ENCODE peak calls at places on chromosomes 5 and 9, in five cellular contexts. B, S, V, H and A are unnamed samples.

GRCh38 chr5:171315386-171315891 is 6.4 kb downstream of the TLX3 start:
- DNase-seq in B (no peak), S (no peak), V (no peak), H (no peak), A (no peak)

GRCh38 chr9:127067603-127068220 is 54.7 kb downstream of the ANGPTL2 start:
- DNase-seq in B (no peak), S (no peak), V (no peak), H (no peak), A (no peak)

GRCh38 chr9:114275246-114275994 is 47.5 kb upstream of the ORM1 start:
- DNase-seq in B (no peak), S (no peak), V (no peak), H (no peak), A (no peak)

GRCh38 chr9:84975926-84976325 is 306.4 kb downstream of the NTRK2 start:
- DNase-seq in B (no peak), S (no peak), V (no peak), H (no peak), A (no peak)

GRCh38 chr9:18379073-18379811 is 94.7 kb upstream of the ADAMTSL1 start:
- DNase-seq in B (no peak), S (no peak), V (peak), H (no peak), A (no peak)

GRCh38 chr9:3337515-3337914 is 188.3 kb downstream of the RFX3 start:
- DNase-seq in B (no peak), S (no peak), V (no peak), H (peak), A (peak)

GRCh38 chr9:38091310-38092199 is 22.5 kb upstream of the SHB start:
- DNase-seq in B (no peak), S (no peak), V (no peak), H (peak), A (no peak)

GRCh38 chr9:118577121-118577520 is 792.1 kb downstream of the BRINP1 start:
- DNase-seq in B (no peak), S (no peak), V (no peak), H (no peak), A (no peak)

GRCh38 chr9:99489043-99489378 is 266.9 kb downstream of the SEC61B start:
- DNase-seq in B (no peak), S (no peak), V (no peak), H (peak), A (no peak)

GRCh38 chr5:166786889-166787288 is 1504.6 kb upstream of the WWC1 start:
- DNase-seq in B (no peak), S (no peak), V (no peak), H (no peak), A (no peak)

GRCh38 chr9:84705128-84705527 is 35.6 kb downstream of the NTRK2 start:
- DNase-seq in B (no peak), S (no peak), V (no peak), H (no peak), A (no peak)

GRCh38 chr5:34656700-34657549 is 797 bp downstream of the RAI14 start:
- DNase-seq in B (no peak), S (no peak), V (no peak), H (peak), A (peak)

GRCh38 chr5:4275232-4275631 is 679.6 kb downstream of the IRX1 start:
- DNase-seq in B (no peak), S (no peak), V (no peak), H (no peak), A (no peak)

GRCh38 chr5:37198842-37199241 is 50.3 kb downstream of the CPLANE1 start:
- DNase-seq in B (no peak), S (no peak), V (no peak), H (no peak), A (no peak)

GRCh38 chr5:111197523-111197922 is 26.7 kb upstream of the CAMK4 start:
- DNase-seq in B (no peak), S (peak), V (no peak), H (peak), A (no peak)

DNA sequence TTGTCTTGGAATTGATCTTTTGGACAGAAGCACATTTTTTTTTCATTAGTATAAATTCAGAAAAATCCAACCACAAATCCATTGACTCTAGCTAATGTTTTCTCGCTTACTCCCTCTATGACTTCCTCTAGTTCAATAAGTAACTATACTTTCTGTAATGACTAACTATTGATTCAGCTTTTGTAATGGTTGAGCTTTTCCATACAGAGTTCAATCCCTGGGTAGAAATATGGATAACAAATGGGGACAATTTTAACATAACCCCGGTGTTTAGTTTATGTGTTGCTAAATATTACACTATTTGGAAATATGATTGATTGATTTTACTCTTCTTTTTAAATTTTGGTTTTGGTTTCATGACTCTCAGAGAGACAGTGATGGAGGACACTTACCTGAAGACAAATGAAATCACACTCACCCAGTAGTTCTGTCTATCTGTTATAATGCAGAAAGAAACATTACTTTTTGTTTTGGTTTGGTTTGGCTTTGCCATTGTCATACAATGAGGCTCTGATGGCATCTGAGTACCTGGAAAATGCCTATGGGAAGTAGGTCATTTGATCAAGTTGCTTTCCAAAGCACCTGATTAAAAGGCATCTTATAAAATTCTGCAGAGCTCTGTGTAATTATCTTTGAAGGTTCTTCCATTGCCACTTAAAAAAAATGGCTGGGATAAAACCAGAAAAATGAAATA is 309.7 kb upstream of the MPDZ start:
- DNase-seq in B (no peak), S (no peak), V (no peak), H (no peak), A (no peak)
- TF ChIP-seq SIN3A in B (no peak), S (no peak), V (no peak), H (no peak), A (no peak)

GRCh38 chr5:174283176-174283575 is 237.7 kb downstream of the NSG2 start:
- DNase-seq in B (no peak), S (no peak), V (no peak), H (no peak), A (no peak)

GRCh38 chr5:174281089-174281488 is 235.6 kb downstream of the NSG2 start:
- DNase-seq in B (no peak), S (no peak), V (no peak), H (no peak), A (no peak)

GRCh38 chr5:174284873-174285272 is 239.4 kb downstream of the NSG2 start:
- DNase-seq in B (no peak), S (no peak), V (no peak), H (no peak), A (no peak)

GRCh38 chr5:174281855-174282254 is 236.3 kb downstream of the NSG2 start:
- DNase-seq in B (no peak), S (no peak), V (no peak), H (no peak), A (no peak)

DNA sequence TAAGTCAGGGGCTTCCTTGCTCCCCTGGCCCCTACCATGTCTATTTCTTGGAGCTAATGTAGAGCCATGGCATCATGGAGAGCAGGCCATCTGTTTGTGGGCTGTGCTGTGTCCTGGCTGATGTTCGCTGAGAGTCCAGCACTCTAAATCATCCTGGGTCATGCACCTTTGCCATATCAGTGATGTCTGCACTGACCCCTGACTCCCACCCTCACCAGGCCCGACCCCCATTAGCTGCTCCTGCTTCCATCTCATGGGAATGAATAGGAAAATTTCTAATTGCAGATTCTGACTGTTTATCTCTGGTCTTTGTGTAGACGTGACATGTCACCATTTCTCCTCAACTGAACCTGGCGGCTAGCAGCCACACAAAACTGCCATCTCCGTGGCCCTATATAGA is 236.9 kb downstream of the NSG2 start:
- DNase-seq in B (no peak), S (no peak), V (no peak), H (no peak), A (no peak)
- TF ChIP-seq GABPA in B (no peak), S (no peak), V (no peak), H (no peak), A (no peak)

DNA sequence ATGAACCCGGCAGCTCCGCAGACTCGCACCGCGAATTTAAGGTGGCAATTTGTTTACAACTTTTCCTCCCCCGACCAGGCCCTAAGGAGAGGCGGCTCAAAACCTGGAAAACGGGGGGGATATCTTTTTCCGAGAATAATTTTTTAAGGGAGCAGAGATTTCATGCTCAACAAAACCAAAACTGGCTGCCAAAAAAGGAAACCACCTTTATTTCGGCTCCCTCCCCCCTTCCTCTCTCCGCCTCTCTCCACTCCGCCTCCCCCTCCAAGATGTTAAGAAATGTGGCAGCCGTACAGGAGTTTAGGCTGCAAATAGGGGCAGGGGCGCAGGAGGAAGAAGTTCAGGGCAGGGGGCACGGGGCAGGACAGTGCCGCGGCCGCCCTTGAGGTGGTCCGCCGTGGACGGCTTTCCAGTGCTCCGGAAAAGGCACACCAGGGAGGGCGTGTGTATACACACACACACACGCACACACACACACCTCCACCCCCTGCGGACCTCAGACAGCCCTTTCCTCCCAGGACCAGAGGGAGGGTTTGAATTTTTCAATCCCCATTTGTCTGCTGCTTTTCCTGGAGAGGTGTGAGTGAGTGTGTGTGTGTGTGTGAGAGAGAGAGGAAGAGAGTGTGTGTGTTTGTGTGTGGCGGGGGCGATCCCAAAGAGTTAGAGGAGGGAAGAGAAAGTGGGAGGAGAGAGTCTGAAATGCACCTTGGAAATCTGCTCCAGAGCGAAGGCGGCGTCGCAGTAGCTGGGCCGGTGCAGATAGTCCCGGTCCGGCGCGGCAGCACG is 9.1 kb downstream of the PTCH1 start:
- DNase-seq in B (no peak), S (peak), V (no peak), H (peak), A (no peak)
- TF ChIP-seq RFX5 in B (no peak), S (no peak), V (no peak), H (no peak), A (no peak)

GRCh38 chr5:43638107-43638506 is 35.1 kb downstream of the NNT start:
- DNase-seq in B (no peak), S (no peak), V (no peak), H (no peak), A (no peak)
- TF ChIP-seq SIN3A in B (no peak), S (no peak), V (no peak), H (no peak), A (no peak)

DNA sequence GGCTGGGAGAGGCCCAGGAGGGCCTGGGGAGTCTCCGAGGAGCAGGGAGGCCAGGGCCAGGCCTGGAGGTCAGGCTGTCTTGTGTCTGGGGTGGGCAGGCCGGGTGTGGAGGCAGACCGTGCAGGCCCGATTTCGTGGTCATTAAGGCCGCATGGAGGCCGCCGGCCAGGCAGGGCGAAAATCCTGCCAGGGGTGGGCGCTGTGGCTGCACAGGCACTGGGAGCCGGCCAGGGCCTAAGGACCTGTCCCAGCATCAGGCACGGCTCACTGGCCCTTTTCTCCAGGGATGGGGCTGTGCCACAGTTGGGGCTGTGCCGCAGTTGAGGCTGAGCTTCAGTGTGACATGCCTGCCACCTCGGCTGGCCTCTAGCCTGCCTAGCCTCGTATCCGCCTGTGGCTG is 35.9 kb downstream of the ASS1 start:
- DNase-seq in B (no peak), S (no peak), V (peak), H (no peak), A (peak)
- TF ChIP-seq GABPA in B (no peak), S (no peak), V (peak), H (no peak), A (no peak)

DNA sequence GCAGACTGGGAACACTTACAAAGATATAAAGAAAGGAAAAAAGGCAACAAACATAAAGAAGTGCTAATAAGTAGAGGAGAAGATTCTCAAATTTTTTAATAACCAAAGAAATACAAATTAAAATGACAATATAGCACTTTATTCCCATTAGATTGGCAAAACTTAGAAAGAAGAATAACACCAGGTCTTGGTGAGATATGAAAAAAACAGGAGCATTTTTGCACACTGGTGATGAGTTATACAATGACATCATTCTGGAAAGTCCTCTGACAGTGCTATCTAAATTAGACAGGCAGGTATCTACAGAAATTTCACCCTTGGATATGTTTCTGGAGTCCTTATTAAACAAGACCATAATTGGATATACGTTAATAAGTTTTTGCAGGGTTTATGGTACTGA is 9.5 kb upstream of the SFXN1 start:
- DNase-seq in B (no peak), S (no peak), V (no peak), H (no peak), A (no peak)
- TF ChIP-seq RFX5 in B (no peak), S (no peak), V (no peak), H (no peak), A (no peak)

GRCh38 chr9:12554636-12555035 is 138.5 kb upstream of the TYRP1 start:
- DNase-seq in B (no peak), S (peak), V (no peak), H (peak), A (no peak)
- TF ChIP-seq SIN3A in B (no peak), S (no peak), V (no peak), H (no peak), A (no peak)